ENCODE peak calls at places on chromosomes 16 and 17, in four cellular contexts. H, L, A and M are unnamed samples. For H3K9me3, the result is how much of the 10 kb centered on the place peaks cover.

GRCh38 chr16:61813339-61813738 is 222.9 kb downstream of the CDH8 start:
- ATAC-seq in A (no peak), H (no peak), L (no peak), M (no peak)

GRCh38 chr17:74150428-74151025 is 53.0 kb upstream of the RPL38 start:
- ATAC-seq in L (no peak), A (no peak), H (peak), M (no peak)

GRCh38 chr16:88437367-88437964 is 15.6 kb upstream of the ZFPM1 start:
- ATAC-seq in A (peak), H (peak), L (no peak), M (no peak)

GRCh38 chr16:31323959-31324629 is 30.9 kb upstream of the ITGAX start:
- ATAC-seq in L (no peak), H (no peak), A (no peak), M (no peak)

GRCh38 chr16:3654249-3654991 is at the start of gene DNASE1:
- ATAC-seq in H (peak), L (peak), A (peak), M (peak)

GRCh38 chr17:21495281-21495680 is 119.1 kb downstream of the KCNJ12 start:
- ATAC-seq in L (no peak), A (no peak), H (no peak), M (no peak)

GRCh38 chr16:914453-914852 is 56.3 kb downstream of the LMF1 start:
- ATAC-seq in H (peak), L (no peak), A (peak), M (peak)

GRCh38 chr17:4407851-4408250 is 25.9 kb upstream of the SPNS3 start:
- ATAC-seq in H (no peak), A (no peak), L (no peak), M (no peak)

GRCh38 chr17:10062757-10063385 is 135.5 kb downstream of the GAS7 start:
- ATAC-seq in H (peak), A (peak), L (peak), M (no peak)

GRCh38 chr16:4892356-4893102 is 44.4 kb downstream of the PPL start:
- ATAC-seq in H (no peak), A (peak), L (no peak), M (no peak)

GRCh38 chr17:72715906-72716572 is 376.4 kb downstream of the SLC39A11 start:
- ATAC-seq in L (no peak), A (peak), H (no peak), M (no peak)

GRCh38 chr17:77696151-77696719 is 262.3 kb upstream of the TNRC6C start:
- ATAC-seq in A (no peak), H (no peak), L (no peak), M (no peak)

GRCh38 chr17:77694391-77695363 is 263.8 kb upstream of the TNRC6C start:
- ATAC-seq in A (no peak), H (no peak), L (no peak), M (no peak)

GRCh38 chr17:77693776-77694175 is 264.7 kb upstream of the TNRC6C start:
- ATAC-seq in L (no peak), H (no peak), A (no peak), M (no peak)

GRCh38 chr17:77696720-77697460 is 261.6 kb upstream of the TNRC6C start:
- ATAC-seq in A (peak), L (no peak), H (no peak), M (peak)

GRCh38 chr17:77695386-77695785 is 263.1 kb upstream of the TNRC6C start:
- ATAC-seq in H (no peak), A (no peak), L (no peak), M (no peak)
- H3K27ac ChIP-seq in H (no peak), A (no peak), L (no peak), M (no peak)

DNA sequence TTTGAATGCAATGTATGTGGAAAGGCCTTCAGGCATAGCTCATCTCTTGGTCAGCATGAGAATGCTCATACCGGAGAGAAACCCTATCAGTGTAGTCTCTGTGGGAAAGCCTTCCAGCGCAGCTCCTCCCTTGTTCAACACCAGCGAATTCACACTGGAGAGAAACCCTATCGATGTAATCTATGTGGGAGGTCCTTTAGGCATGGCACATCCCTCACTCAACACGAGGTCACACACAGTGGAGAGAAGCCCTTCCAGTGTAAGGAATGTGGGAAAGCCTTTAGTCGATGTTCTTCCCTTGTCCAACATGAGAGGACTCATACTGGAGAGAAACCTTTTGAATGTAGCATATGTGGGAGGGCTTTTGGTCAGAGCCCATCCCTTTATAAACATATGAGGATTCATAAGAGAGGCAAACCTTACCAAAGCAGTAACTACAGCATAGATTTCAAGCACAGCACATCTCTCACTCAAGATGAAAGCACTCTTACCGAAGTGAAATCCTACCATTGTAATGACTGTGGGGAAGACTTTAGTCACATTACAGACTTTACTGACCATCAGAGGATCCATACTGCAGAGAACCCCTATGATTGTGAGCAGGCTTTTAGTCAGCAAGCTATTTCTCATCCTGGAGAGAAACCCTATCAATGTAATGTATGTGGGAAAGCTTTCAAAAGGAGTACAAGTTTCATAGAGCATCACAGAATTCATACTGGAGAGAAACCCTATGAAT is 24.7 kb downstream of the ZFP90 start:
- ATAC-seq in L (no peak), A (no peak), H (no peak), M (no peak)
- H3K9me3 ChIP-seq in L (half or more), A (under half), H (under half), M (under half)

DNA sequence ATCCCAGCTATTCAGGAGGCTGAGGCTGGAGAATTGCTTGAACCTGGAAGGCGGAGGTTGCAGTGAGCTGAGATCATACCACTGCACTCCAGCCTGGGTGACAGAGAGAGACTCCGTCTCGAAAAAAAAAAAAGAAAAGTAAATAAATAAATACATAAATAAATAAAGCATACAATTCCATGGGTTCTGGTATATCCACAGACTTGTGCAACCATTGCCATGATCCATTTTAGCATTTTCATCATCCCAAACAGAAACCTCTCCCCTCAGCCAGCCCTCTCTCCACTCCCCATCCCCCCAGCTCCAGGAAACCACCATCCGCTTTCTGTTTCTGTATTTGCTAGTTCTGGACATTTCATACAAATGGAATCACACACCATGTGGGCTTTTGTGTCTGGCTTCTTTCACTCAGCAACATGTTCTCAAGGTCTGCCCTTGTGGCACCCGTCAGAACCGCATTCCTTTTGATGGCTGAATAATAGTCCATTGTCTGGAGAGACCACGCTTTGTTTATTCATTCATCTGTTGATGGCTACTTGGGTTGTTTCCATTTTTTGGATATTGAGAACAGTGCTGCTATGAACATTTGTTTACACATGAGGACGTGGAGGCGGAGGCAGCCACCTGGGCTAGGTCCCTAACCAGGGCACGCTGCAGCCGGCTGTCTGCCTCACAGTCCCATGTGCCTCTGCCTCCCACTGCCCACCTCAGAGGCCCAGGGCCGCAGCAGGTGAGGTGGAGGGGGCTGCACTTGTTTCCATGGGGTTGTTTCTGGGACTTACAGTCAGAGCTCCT is 76.2 kb downstream of the NT5M start:
- ATAC-seq in H (no peak), A (peak), L (no peak), M (no peak)
- H3K27ac ChIP-seq in H (no peak), A (no peak), L (no peak), M (no peak)

GRCh38 chr17:54102246-54102645 is 279.5 kb downstream of the KIF2B start:
- ATAC-seq in H (no peak), L (no peak), A (no peak), M (no peak)

GRCh38 chr17:54096216-54096615 is 273.5 kb downstream of the KIF2B start:
- ATAC-seq in L (no peak), H (no peak), A (no peak), M (no peak)

GRCh38 chr17:54099221-54099620 is 276.5 kb downstream of the KIF2B start:
- ATAC-seq in L (no peak), H (no peak), A (no peak), M (no peak)
- H3K9me3 ChIP-seq in L (under half), H (under half), A (under half), M (under half)

GRCh38 chr17:40017422-40018080 is 2.3 kb downstream of the CSF3 start:
- ATAC-seq in H (no peak), A (peak), L (no peak), M (no peak)

GRCh38 chr17:40015998-40016691 is 905 bp downstream of the CSF3 start:
- ATAC-seq in H (no peak), L (no peak), A (no peak), M (no peak)

GRCh38 chr17:40016692-40017000 is 1.4 kb downstream of the CSF3 start:
- ATAC-seq in H (no peak), L (no peak), A (no peak), M (no peak)

GRCh38 chr17:40014375-40014980 is 762 bp upstream of the CSF3 start:
- ATAC-seq in L (no peak), H (peak), A (peak), M (peak)

DNA sequence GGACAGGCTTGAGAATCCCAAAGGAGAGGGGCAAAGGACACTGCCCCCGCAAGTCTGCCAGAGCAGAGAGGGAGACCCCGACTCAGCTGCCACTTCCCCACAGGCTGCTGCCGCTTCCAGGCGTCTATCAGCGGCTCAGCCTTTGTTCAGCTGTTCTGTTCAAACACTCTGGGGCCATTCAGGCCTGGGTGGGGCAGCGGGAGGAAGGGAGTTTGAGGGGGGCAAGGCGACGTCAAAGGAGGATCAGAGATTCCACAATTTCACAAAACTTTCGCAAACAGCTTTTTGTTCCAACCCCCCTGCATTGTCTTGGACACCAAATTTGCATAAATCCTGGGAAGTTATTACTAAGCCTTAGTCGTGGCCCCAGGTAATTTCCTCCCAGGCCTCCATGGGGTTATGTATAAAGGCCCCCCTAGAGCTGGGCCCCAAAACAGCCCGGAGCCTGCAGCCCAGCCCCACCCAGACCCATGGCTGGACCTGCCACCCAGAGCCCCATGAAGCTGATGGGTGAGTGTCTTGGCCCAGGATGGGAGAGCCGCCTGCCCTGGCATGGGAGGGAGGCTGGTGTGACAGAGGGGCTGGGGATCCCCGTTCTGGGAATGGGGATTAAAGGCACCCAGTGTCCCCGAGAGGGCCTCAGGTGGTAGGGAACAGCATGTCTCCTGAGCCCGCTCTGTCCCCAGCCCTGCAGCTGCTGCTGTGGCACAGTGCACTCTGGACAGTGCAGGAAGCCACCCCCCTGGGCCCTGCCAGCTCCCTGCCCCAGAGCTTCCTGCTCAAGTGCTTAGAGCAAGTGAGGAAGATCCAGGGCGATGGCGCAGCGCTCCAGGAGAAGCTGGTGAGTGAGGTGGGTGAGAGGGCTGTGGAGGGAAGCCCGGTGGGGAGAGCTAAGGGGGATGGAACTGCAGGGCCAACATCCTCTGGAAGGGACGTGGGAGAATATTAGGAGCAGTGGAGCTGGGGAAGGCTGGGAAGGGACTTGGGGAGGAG is at the start of gene CSF3:
- ATAC-seq in A (peak), H (peak), L (no peak), M (no peak)
- H3K27ac ChIP-seq in A (peak), H (peak), L (no peak), M (peak)

GRCh38 chr16:68577352-68577853 is 38.3 kb downstream of the ZFP90 start:
- ATAC-seq in A (no peak), L (no peak), H (no peak), M (no peak)
- H3K9me3 ChIP-seq in A (under half), L (under half), H (under half), M (under half)

DNA sequence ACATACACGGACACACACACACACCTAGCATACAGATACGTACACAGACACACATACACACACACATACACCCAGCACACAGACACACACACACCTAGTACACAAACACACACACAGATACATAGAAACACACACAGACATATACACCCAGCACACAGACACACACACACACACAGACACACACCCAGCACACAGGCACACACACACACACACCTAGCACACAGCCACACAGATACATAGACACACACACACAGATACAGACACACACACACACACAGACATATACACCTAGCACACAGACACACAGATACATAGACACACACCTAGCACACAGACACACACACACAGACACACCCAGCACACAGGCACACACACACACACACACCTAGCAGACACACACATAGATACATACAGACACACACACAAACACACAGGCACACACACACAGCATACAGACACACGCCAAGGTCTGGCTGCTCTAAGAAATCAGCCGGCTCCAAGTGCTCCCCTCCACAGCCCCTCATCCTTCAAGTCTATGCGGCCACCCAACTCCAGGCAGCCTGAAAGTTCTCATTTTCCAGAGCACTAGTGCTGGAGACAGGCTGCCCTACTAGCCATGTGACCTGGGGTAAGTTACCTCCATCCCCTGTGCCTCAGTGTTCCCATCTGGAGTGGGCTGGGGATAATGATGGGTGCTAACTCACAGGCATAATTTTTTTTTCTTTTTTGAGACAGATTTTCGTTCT is 13.2 kb downstream of the NR1D1 start:
- ATAC-seq in H (no peak), L (no peak), A (no peak), M (no peak)
- H3K27ac ChIP-seq in H (no peak), L (no peak), A (no peak), M (no peak)